ENCODE peak calls at places on chromosomes 6 and 20, in eight cellular contexts. Y is heart right ventricle; F is Panc1; S is uterus; L is endodermal cell; N is left ventricle myocardium inferior; E is CD4-positive, CD25-positive, alpha-beta regulatory T cell; U is sigmoid colon. J is an unnamed sample. For H3K4me1 and H3K27me3, the result is how much of the 10 kb centered on the place peaks cover.

GRCh38 chr6:14084388-14084787 is 33.2 kb upstream of the CD83 start:
- DNase-seq in Y (no peak), F (no peak), S (no peak), L (no peak), N (no peak), E (no peak), U (no peak), J (no peak)

GRCh38 chr6:96571551-96571950 is 8.6 kb downstream of the FHL5 start:
- DNase-seq in Y (no peak), F (no peak), S (no peak), L (no peak), N (no peak), E (no peak), U (no peak), J (no peak)

GRCh38 chr6:4645713-4646356 is 130.4 kb upstream of the CDYL start:
- DNase-seq in Y (no peak), F (no peak), S (no peak), L (no peak), N (no peak), E (no peak), U (no peak), J (no peak)

GRCh38 chr20:63708301-63709148 is 686 bp downstream of the ZGPAT start:
- DNase-seq in Y (no peak), F (no peak), S (peak), L (peak), N (no peak), E (no peak), U (peak), J (peak)

GRCh38 chr6:12555267-12555666 is 161.3 kb upstream of the PHACTR1 start:
- DNase-seq in Y (no peak), F (no peak), S (no peak), L (no peak), N (no peak), E (no peak), U (no peak), J (no peak)

GRCh38 chr6:50087231-50087954 is 37.7 kb upstream of the DEFB112 start:
- DNase-seq in Y (no peak), F (no peak), S (no peak), L (no peak), N (no peak), E (no peak), U (no peak), J (no peak)

GRCh38 chr20:3846740-3847418 is at the start of gene MAVS:
- DNase-seq in Y (peak), F (no peak), S (peak), L (peak), N (peak), E (peak), U (peak), J (peak)

GRCh38 chr20:1304711-1305515 is 24.0 kb downstream of the SDCBP2 start:
- DNase-seq in Y (no peak), F (no peak), S (no peak), L (no peak), N (no peak), E (no peak), U (no peak), J (no peak)

GRCh38 chr6:6193221-6193745 is 127.2 kb downstream of the F13A1 start:
- DNase-seq in Y (no peak), F (no peak), S (no peak), L (no peak), N (no peak), E (no peak), U (no peak), J (no peak)

GRCh38 chr6:159837141-159837490 is 37.0 kb downstream of the PNLDC1 start:
- DNase-seq in Y (no peak), F (no peak), S (no peak), L (no peak), N (no peak), E (no peak), U (no peak), J (no peak)

GRCh38 chr6:43297644-43298564 is at the start of gene SLC22A7:
- DNase-seq in Y (peak), F (no peak), S (no peak), L (peak), N (peak), E (no peak), U (no peak), J (peak)

GRCh38 chr6:80425089-80425823 is 318.8 kb downstream of the BCKDHB start:
- DNase-seq in Y (no peak), F (no peak), S (no peak), L (no peak), N (no peak), E (no peak), U (no peak), J (no peak)

GRCh38 chr20:48126227-48126740 is 341.0 kb upstream of the SULF2 start:
- DNase-seq in Y (no peak), F (no peak), S (no peak), L (no peak), N (no peak), E (no peak), U (peak), J (no peak)

GRCh38 chr20:24337074-24337473 is 132.4 kb upstream of the SYNDIG1 start:
- DNase-seq in Y (no peak), F (no peak), S (no peak), L (no peak), N (no peak), E (no peak), U (no peak), J (no peak)

GRCh38 chr20:24337551-24337950 is 131.9 kb upstream of the SYNDIG1 start:
- DNase-seq in Y (no peak), F (no peak), S (no peak), L (no peak), N (no peak), E (no peak), U (no peak), J (no peak)

GRCh38 chr20:24331939-24332338 is 137.5 kb upstream of the SYNDIG1 start:
- DNase-seq in Y (no peak), F (no peak), S (no peak), L (no peak), N (no peak), E (no peak), U (no peak), J (no peak)

GRCh38 chr20:24332956-24333355 is 136.5 kb upstream of the SYNDIG1 start:
- DNase-seq in Y (no peak), F (no peak), S (no peak), L (no peak), N (no peak), E (no peak), U (no peak), J (no peak)

DNA sequence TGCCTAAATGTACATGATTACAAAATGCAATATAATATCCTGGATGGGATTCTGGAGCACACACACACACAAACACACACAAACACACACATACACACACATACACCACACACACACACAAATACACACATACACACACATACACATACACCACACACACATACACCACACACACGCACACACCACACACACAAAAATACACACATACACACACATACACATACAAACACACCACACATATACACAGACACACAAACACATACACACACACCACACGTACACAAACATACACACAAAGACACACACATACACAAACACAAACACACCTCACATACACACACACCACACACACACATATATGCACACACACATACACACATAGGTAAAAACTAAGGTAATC is 134.6 kb upstream of the SYNDIG1 start:
- DNase-seq in Y (no peak), F (no peak), S (no peak), L (no peak), N (no peak), E (no peak), U (no peak), J (no peak)
- H3K4me1 ChIP-seq in Y (under half), F (under half), S (under half), L (under half), N (under half), E (under half), U (under half), J (under half)

DNA sequence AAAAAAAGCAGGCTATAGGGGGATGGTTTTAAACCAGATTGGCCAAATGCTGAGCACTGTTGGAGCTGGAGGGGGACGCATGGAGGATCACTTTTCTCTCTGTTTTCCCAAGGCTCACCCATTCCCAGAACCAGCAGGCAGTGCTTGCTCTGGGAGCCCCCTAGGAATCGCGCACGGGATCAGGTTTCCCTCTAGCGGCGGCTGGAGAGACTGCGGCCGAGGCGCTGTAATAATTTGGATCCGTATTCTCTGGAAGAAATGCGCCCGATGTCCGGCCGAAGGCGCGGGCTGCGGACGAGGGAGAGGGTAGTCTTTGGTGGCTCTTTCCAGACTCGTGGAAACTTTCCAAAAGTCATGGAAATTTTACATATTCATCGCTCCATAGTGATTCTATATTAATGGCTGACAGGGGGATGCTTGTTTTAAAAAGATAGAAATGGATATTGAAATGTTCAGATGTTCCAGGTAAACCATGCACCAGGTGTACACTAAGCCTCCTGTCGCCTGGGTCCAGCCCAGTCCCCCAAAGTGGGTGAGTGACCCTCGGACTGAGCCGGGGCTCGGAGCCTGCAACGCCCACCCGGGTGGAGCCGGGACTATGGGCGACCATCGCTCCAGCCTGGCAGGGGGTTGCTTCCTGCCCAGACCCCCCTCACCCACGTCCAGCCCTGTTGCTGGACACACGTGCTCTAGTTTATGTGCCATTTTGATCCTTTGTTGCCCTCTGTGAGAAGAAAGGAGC is 78.7 kb upstream of the PHACTR3 start:
- DNase-seq in Y (peak), F (no peak), S (peak), L (peak), N (peak), E (no peak), U (no peak), J (peak)
- H3K27me3 ChIP-seq in Y (half or more), F (under half), S (under half), L (half or more), N (half or more), E (under half), U (under half), J (under half)

GRCh38 chr20:61497029-61497627 is 245.1 kb downstream of the CDH4 start:
- DNase-seq in Y (no peak), F (no peak), S (no peak), L (no peak), N (no peak), E (no peak), U (no peak), J (no peak)
- H3K4me3 ChIP-seq in Y (no peak), F (no peak), S (no peak), L (no peak), N (no peak), E (no peak), U (no peak), J (no peak)

GRCh38 chr6:108635505-108636226 is 74.9 kb downstream of the FOXO3 start:
- DNase-seq in Y (no peak), F (no peak), S (no peak), L (no peak), N (no peak), E (peak), U (no peak), J (no peak)
- H3K4me1 ChIP-seq in Y (half or more), F (under half), S (under half), L (under half), N (half or more), E (under half), U (half or more), J (under half)

DNA sequence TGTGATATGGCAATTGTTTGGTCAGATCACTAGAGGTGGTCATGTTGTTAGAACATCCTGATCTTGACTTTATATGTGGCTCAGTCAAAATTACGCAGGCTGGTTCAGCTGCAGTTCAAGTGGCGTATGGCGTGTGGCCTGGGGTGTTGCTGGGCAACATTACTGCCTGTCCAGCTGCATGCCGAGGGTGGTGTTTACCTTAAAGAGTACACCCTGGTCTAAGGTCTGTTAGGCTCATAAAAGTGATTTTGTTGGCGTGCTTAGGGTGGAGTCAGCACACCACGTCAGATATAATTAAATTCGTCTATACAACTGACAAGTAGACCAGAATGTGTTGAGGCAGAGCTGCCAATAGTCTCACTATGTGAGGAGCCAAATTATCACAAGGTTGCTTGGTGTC is 55.6 kb upstream of the NEDD9 start:
- DNase-seq in Y (no peak), F (no peak), S (no peak), L (no peak), N (no peak), E (no peak), U (peak), J (no peak)
- H3K27me3 ChIP-seq in Y (under half), F (under half), S (under half), L (under half), N (under half), E (under half), U (under half), J (under half)

DNA sequence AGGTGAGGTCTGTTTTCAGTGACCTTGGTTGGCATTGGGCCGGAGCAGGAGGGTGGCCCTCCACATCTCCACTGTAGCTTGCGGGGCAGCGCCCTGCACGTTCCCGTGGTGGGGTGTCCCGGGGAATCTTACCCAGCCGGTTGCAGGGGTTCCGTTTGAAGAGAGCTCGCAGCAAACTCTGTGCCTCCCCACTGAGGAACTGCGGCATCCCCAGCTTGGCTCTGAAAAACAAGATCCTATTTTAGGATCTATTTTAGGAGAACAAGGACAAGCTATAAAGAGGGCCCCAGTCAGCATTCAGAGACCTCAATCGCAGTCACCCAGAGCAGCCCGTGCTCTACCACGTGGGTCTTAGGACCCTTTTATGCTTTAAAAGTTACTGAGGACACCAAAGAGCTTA is 97.8 kb downstream of the RAMACL start:
- DNase-seq in Y (no peak), F (no peak), S (no peak), L (no peak), N (peak), E (no peak), U (peak), J (no peak)
- H3K4me3 ChIP-seq in Y (no peak), F (no peak), S (no peak), L (no peak), N (peak), E (peak), U (no peak), J (no peak)

DNA sequence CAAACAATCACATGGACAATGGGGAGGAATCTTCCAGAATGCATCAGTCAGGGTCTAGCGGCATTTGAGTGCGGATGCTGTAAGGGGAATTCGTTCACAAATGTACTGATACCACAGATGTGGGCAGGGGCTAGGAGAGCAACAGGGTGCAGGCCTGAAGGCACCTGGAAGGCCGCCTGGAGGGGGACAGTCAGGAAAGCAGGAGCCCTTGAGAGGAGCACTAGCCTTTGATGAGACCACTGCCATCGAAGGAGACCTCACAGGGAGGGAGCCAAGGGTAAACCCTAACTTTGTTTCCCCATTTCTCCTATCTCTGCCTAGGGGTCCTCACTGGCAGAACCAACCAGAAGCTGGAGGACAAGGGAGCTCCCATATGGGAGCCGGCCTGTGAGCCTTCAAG is 38.2 kb downstream of the MYB start:
- DNase-seq in Y (no peak), F (no peak), S (no peak), L (no peak), N (no peak), E (no peak), U (no peak), J (no peak)
- H3K4me1 ChIP-seq in Y (under half), F (under half), S (under half), L (under half), N (under half), E (under half), U (under half), J (under half)

DNA sequence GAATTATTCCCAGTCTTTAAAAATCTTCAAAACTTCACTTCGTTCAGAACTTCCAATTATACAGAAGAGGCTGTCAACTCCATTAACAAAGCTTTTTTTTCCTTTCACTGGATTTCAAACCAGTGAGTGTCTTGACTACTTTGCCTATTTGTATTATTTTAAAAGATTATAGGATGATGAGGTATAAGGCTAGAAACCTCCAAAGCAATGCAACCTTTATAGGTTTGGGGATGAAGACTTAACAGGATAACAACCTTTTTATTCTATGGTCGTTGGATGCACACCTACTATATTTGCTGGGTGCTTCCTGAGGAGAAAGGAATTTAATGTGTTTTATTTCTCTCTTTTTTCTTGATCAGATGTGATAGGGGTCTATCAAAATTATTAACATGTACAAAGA is 1.9 kb upstream of the OVOL2 start:
- DNase-seq in Y (no peak), F (no peak), S (no peak), L (no peak), N (no peak), E (no peak), U (no peak), J (no peak)
- H3K27me3 ChIP-seq in Y (half or more), F (under half), S (under half), L (half or more), N (half or more), E (under half), U (under half), J (half or more)